ENCODE peak calls at places on chromosome X, in five cellular contexts. P, B, H, F and Z are unnamed samples.

GRCh38 chrX:69285881-69286545 is 120.8 kb upstream of the PJA1 start:
- DNase-seq in P (peak; percentile 67), H (no peak), F (peak; percentile 56), B (peak; percentile 37), Z (no peak)

GRCh38 chrX:142978130-142978684 is 47.5 kb upstream of the SPANXN4 start:
- DNase-seq in F (no peak), B (no peak), H (no peak), P (no peak), Z (no peak)

GRCh38 chrX:72094894-72095293 is 36.8 kb downstream of the RTL5 start:
- DNase-seq in H (no peak), B (peak; percentile 51), F (no peak), P (peak; percentile 45), Z (no peak)

GRCh38 chrX:16012250-16012649 is 111.1 kb upstream of the GRPR start:
- DNase-seq in P (no peak), F (no peak), H (no peak), B (no peak), Z (no peak)

GRCh38 chrX:1462596-1463251 is 10.0 kb upstream of the ASMTL start:
- DNase-seq in B (peak; percentile 63), P (peak; percentile 78), F (no peak), H (peak; percentile 87), Z (no peak)

GRCh38 chrX:131677655-131678628 is 134.1 kb downstream of the OR13H1 start:
- DNase-seq in H (no peak), B (no peak), P (peak; percentile 56), F (peak; percentile 20), Z (peak; percentile 5)

GRCh38 chrX:71909956-71910355 is 689 bp upstream of the NHSL2 start:
- DNase-seq in H (no peak), B (no peak), F (no peak), P (no peak), Z (no peak)

GRCh38 chrX:133337250-133337649 is 78.0 kb downstream of the GPC4 start:
- DNase-seq in H (no peak), F (no peak), B (no peak), P (no peak), Z (no peak)

GRCh38 chrX:121132675-121133074 is 85.3 kb downstream of the GLUD2 start:
- DNase-seq in F (no peak), B (no peak), P (no peak), H (no peak), Z (no peak)

GRCh38 chrX:135516376-135516775 is 4.1 kb upstream of the INTS6L start:
- DNase-seq in H (no peak), P (no peak), F (no peak), B (no peak), Z (no peak)

GRCh38 chrX:104113237-104113965 is 1.1 kb downstream of the ZCCHC18 start:
- DNase-seq in B (peak; percentile 41), P (peak; percentile 65), F (peak; percentile 61), H (no peak), Z (peak; percentile 27)

GRCh38 chrX:54786972-54787371 is 11.1 kb downstream of the ITIH6 start:
- DNase-seq in H (no peak), F (peak; percentile 8), B (no peak), P (peak; percentile 35), Z (no peak)

GRCh38 chrX:102345916-102346315 is 93.9 kb downstream of the NXF2B start:
- DNase-seq in B (peak; percentile 52), F (no peak), H (no peak), P (peak; percentile 67), Z (no peak)

GRCh38 chrX:151082077-151082948 is 94.1 kb upstream of the GPR50 start:
- DNase-seq in F (peak; percentile 54), H (no peak), P (peak; percentile 67), B (peak; percentile 24), Z (peak; percentile 28)

GRCh38 chrX:123830309-123830708 is 29.5 kb upstream of the XIAP start:
- DNase-seq in P (peak; percentile 49), F (peak; percentile 22), H (no peak), B (no peak), Z (no peak)

GRCh38 chrX:21656587-21657317 is 1.4 kb downstream of the KLHL34 start:
- DNase-seq in B (no peak), H (no peak), F (no peak), P (no peak), Z (no peak)

GRCh38 chrX:46812445-46812844 is 24.4 kb upstream of the RP2 start:
- DNase-seq in H (no peak), B (no peak), F (no peak), P (no peak), Z (no peak)

GRCh38 chrX:6498324-6498723 is 36.6 kb downstream of the VCX3A start:
- DNase-seq in B (no peak), F (no peak), H (no peak), P (no peak), Z (no peak)

GRCh38 chrX:114626323-114626722 is 42.4 kb downstream of the HTR2C start:
- DNase-seq in P (no peak), F (no peak), H (no peak), B (no peak), Z (no peak)

GRCh38 chrX:138871739-138872138 is 160.2 kb upstream of the FGF13 start:
- DNase-seq in P (no peak), B (no peak), H (no peak), F (no peak), Z (no peak)

GRCh38 chrX:119201570-119201969 is 34.5 kb upstream of the PGRMC1 start:
- DNase-seq in F (no peak), B (no peak), P (no peak), H (no peak), Z (no peak)

GRCh38 chrX:80879143-80879542 is 69.5 kb upstream of the BRWD3 start:
- DNase-seq in F (peak; percentile 41), B (no peak), H (no peak), P (no peak), Z (no peak)

GRCh38 chrX:73916931-73917657 is 354.1 kb downstream of the CHIC1 start:
- DNase-seq in H (no peak), F (no peak), P (no peak), B (no peak), Z (no peak)

GRCh38 chrX:148535639-148536038 is 35.2 kb downstream of the AFF2 start:
- DNase-seq in F (no peak), H (no peak), P (no peak), B (no peak), Z (no peak)

GRCh38 chrX:106437407-106437806 is 174.4 kb upstream of the RADX start:
- DNase-seq in P (no peak), F (no peak), H (no peak), B (no peak), Z (no peak)

GRCh38 chrX:138775501-138775900 is 64.0 kb upstream of the FGF13 start:
- DNase-seq in P (no peak), B (no peak), F (no peak), H (no peak), Z (no peak)

GRCh38 chrX:68936608-68937007 is 107.8 kb downstream of the EFNB1 start:
- DNase-seq in F (no peak), B (no peak), H (peak; percentile 67), P (no peak), Z (no peak)

GRCh38 chrX:150602743-150603142 is 34.3 kb downstream of the MTM1 start:
- DNase-seq in P (no peak), B (no peak), H (no peak), F (no peak), Z (no peak)

GRCh38 chrX:39985551-39985950 is 112.2 kb downstream of the BCOR start:
- DNase-seq in F (no peak), B (no peak), H (no peak), P (no peak), Z (no peak)

GRCh38 chrX:133958997-133959688 is 26.3 kb downstream of the GPC3 start:
- DNase-seq in B (no peak), H (no peak), F (no peak), P (no peak), Z (no peak)

GRCh38 chrX:65677954-65678469 is 10.6 kb downstream of the MSN start:
- DNase-seq in H (no peak), B (no peak), F (no peak), P (no peak), Z (no peak)